ENCODE peak calls at places on chromosomes 6 and 20, in seven cellular contexts. S is CD8-positive, alpha-beta memory T cell; I is cardiac muscle cell; H is IMR-90; D is fibroblast of lung; E is AG04450; N is CD4-positive, alpha-beta memory T cell. G is an unnamed sample.

GRCh38 chr6:20302702-20303251 is 90.5 kb upstream of the MBOAT1 start:
- DNase-seq in S (no peak), I (peak; percentile 39), H (peak; percentile 57), D (peak; percentile 20), E (peak; percentile 6), N (no peak), G (no peak)

GRCh38 chr6:150567823-150568383 is 31.8 kb upstream of the PLEKHG1 start:
- DNase-seq in S (no peak), I (peak; percentile 78), H (no peak), D (no peak), E (no peak), N (no peak), G (no peak)

GRCh38 chr6:121896771-121897170 is 461.3 kb downstream of the GJA1 start:
- DNase-seq in S (no peak), I (no peak), H (peak; percentile 26), D (peak; percentile 24), E (no peak), N (no peak), G (no peak)

GRCh38 chr20:22686097-22686496 is 101.7 kb upstream of the FOXA2 start:
- DNase-seq in S (no peak), I (peak; percentile 51), H (peak; percentile 61), D (peak; percentile 61), E (peak; percentile 6), N (no peak), G (no peak)

GRCh38 chr6:56193846-56194245 is 53.5 kb downstream of the COL21A1 start:
- DNase-seq in S (no peak), I (no peak), H (no peak), D (peak; percentile 55), E (no peak), N (no peak), G (no peak)

GRCh38 chr6:139894271-139894670 is 519.8 kb upstream of the CITED2 start:
- DNase-seq in S (no peak), I (no peak), H (no peak), D (no peak), E (no peak), N (no peak), G (no peak)

GRCh38 chr6:3755637-3756515 is 4.4 kb upstream of the PXDC1 start:
- DNase-seq in S (no peak), I (no peak), H (no peak), D (no peak), E (no peak), N (no peak), G (no peak)

GRCh38 chr20:47620808-47621805 is 119.4 kb downstream of the NCOA3 start:
- DNase-seq in S (no peak), I (peak; percentile 58), H (peak; percentile 82), D (peak; percentile 89), E (peak; percentile 37), N (peak; percentile 46), G (peak; percentile 7)

GRCh38 chr6:148432405-148433195 is 90.0 kb downstream of the SASH1 start:
- DNase-seq in S (no peak), I (no peak), H (no peak), D (no peak), E (no peak), N (no peak), G (no peak)

GRCh38 chr6:21997414-21998037 is 299.3 kb downstream of the PRL start:
- DNase-seq in S (no peak), I (peak; percentile 52), H (peak; percentile 59), D (no peak), E (no peak), N (no peak), G (no peak)

GRCh38 chr6:96171112-96171511 is 155.3 kb downstream of the FUT9 start:
- DNase-seq in S (no peak), I (no peak), H (no peak), D (no peak), E (no peak), N (no peak), G (no peak)

GRCh38 chr6:17703256-17703694 is 3.5 kb downstream of the NUP153 start:
- DNase-seq in S (no peak), I (no peak), H (peak; percentile 82), D (peak; percentile 86), E (peak; percentile 21), N (peak; percentile 8), G (peak; percentile 49)

GRCh38 chr20:40019510-40019909 is 669.5 kb downstream of the MAFB start:
- DNase-seq in S (no peak), I (no peak), H (no peak), D (no peak), E (no peak), N (no peak), G (no peak)

GRCh38 chr6:143705564-143705963 is 27.8 kb downstream of the PHACTR2 start:
- DNase-seq in S (no peak), I (no peak), H (no peak), D (no peak), E (no peak), N (no peak), G (no peak)

GRCh38 chr20:22723659-22724058 is 139.3 kb upstream of the FOXA2 start:
- DNase-seq in S (no peak), I (no peak), H (no peak), D (no peak), E (no peak), N (no peak), G (no peak)

GRCh38 chr6:166736606-166737005 is 109.6 kb upstream of the RPS6KA2 start:
- DNase-seq in S (no peak), I (no peak), H (peak; percentile 59), D (peak; percentile 21), E (no peak), N (no peak), G (no peak)

GRCh38 chr20:31713312-31714049 is 9.2 kb downstream of the BCL2L1 start:
- DNase-seq in S (no peak), I (no peak), H (peak; percentile 91), D (peak; percentile 91), E (peak; percentile 74), N (no peak), G (no peak)

GRCh38 chr6:25659633-25660368 is 7.8 kb downstream of the SCGN start:
- DNase-seq in S (no peak), I (no peak), H (no peak), D (no peak), E (no peak), N (no peak), G (no peak)

GRCh38 chr6:137661601-137662000 is 167.4 kb upstream of the OLIG3 start:
- DNase-seq in S (no peak), I (no peak), H (peak; percentile 26), D (peak; percentile 30), E (no peak), N (peak; percentile 40), G (no peak)

GRCh38 chr20:63394069-63394468 is 32.9 kb upstream of the CHRNA4 start:
- DNase-seq in S (no peak), I (no peak), H (no peak), D (no peak), E (no peak), N (no peak), G (no peak)

GRCh38 chr20:47857994-47858557 is 72.8 kb upstream of the SULF2 start:
- DNase-seq in S (no peak), I (no peak), H (no peak), D (no peak), E (no peak), N (no peak), G (no peak)

GRCh38 chr6:85143686-85144085 is 306.2 kb upstream of the NT5E start:
- DNase-seq in S (no peak), I (no peak), H (no peak), D (no peak), E (no peak), N (no peak), G (no peak)
- H3K27ac ChIP-seq in S (no peak overlapping the region), I (no peak overlapping the region), H (no peak overlapping the region), D (no peak overlapping the region), E (no peak overlapping the region), N (no peak overlapping the region), G (no peak overlapping the region)

DNA sequence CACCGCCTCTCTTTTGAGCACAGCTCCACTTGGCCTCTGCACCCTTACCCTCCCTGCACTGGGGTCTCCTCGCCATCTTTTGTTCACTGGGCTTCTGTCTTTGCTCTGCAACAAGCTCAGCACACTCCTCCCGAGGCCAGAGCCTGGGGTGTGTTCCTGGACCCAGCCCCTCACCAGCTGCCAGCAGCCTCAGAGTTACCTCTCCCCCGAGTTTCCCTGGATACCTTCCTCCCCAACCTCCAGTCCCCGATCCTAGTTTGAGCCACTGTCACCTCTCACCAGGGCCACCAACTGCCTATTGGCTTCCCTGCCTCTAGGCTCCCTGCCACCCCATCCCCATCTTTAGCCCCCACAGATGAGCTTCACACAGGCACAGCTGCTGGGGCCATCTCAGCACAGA is 12.3 kb downstream of the CYP21A2 start:
- DNase-seq in S (no peak), I (no peak), H (no peak), D (no peak), E (no peak), N (no peak), G (no peak)
- H3K27ac ChIP-seq in S (no peak overlapping the region), I (no peak overlapping the region), H (no peak overlapping the region), D (no peak overlapping the region), E (no peak overlapping the region), N (no peak overlapping the region), G (no peak overlapping the region)

DNA sequence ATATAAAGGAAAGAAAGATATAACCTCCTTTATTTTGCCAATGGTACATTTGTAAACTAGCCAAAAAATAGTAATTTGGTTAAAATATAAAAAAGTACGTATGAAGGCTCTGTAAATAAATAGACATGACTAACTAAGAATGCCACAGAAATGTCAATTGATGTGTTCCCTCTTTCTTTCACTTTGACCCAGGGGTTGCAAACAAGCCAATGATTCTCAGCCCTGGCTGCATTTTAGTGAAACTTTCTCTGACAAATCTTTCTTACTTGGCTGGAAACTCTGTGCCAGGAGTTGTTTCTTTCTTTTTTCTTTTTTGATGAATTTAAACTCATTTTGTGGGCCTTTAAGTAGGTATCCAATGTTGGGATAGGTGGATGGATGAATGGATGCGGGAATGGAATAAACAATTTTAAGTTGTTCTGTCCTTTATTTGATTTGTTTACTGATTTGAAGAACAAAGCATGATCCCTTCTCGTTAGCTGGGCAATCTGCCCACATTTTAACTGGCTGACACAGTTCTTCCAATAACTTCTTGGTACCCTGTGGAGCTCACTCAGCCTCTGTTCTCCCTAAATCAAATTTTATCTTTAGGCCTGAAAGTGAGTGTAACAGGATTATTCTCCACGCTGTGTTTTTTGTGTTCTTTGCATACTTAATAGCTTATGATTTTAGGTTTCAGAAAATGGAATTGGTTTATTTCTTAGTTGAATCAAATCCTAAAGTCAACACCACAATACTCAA is 58.6 kb upstream of the GCLC start:
- DNase-seq in S (no peak), I (no peak), H (peak; percentile 47), D (peak; percentile 68), E (peak; percentile 13), N (no peak), G (no peak)
- H3K27ac ChIP-seq in S (no peak overlapping the region), I (no peak overlapping the region), H (no peak overlapping the region), D (no peak overlapping the region), E (no peak overlapping the region), N (no peak overlapping the region), G (no peak overlapping the region)

GRCh38 chr20:57958050-57958420 is 248.2 kb upstream of the PMEPA1 start:
- DNase-seq in S (no peak), I (no peak), H (no peak), D (no peak), E (no peak), N (no peak), G (no peak)

GRCh38 chr20:57957397-57958049 is 247.7 kb upstream of the PMEPA1 start:
- DNase-seq in S (no peak), I (no peak), H (no peak), D (no peak), E (no peak), N (no peak), G (no peak)

GRCh38 chr20:57960803-57961575 is 251.2 kb upstream of the PMEPA1 start:
- DNase-seq in S (no peak), I (peak; percentile 43), H (no peak), D (no peak), E (no peak), N (no peak), G (no peak)

GRCh38 chr20:57959589-57959988 is 249.8 kb upstream of the PMEPA1 start:
- DNase-seq in S (no peak), I (no peak), H (no peak), D (no peak), E (no peak), N (no peak), G (no peak)

GRCh38 chr20:57959018-57959417 is 249.2 kb upstream of the PMEPA1 start:
- DNase-seq in S (no peak), I (no peak), H (no peak), D (no peak), E (no peak), N (no peak), G (no peak)
- H3K27ac ChIP-seq in S (no peak overlapping the region), I (no peak overlapping the region), H (no peak overlapping the region), D (no peak overlapping the region), E (no peak overlapping the region), N (no peak overlapping the region), G (no peak overlapping the region)